ENCODE peak calls at places on chromosome 1, in five cellular contexts. S, H, Z, U and P are unnamed samples.
A peak's percentile ranks its signal among the peaks of the same experiment; 100 is the strongest.

GRCh38 chr1:161196521-161197451 is 2.1 kb downstream of the ADAMTS4 start:
- DNase-seq in S (no peak), H (peak; percentile 75), Z (peak; percentile 65), U (no peak), P (peak; percentile 78)

GRCh38 chr1:165476776-165477175 is 31.9 kb upstream of the RXRG start:
- DNase-seq in S (no peak), H (no peak), Z (no peak), U (no peak), P (no peak)

GRCh38 chr1:1136547-1137230 is 20.8 kb upstream of the C1orf159 start:
- DNase-seq in S (no peak), H (no peak), Z (no peak), U (no peak), P (no peak)

GRCh38 chr1:119779869-119780356 is 11.2 kb upstream of the HMGCS2 start:
- DNase-seq in S (no peak), H (peak; percentile 64), Z (no peak), U (no peak), P (no peak)

GRCh38 chr1:163747261-163747660 is 425.5 kb downstream of the NUF2 start:
- DNase-seq in S (no peak), H (no peak), Z (peak; percentile 13), U (peak; percentile 4), P (no peak)

GRCh38 chr1:17259233-17259873 is 10.5 kb downstream of the PADI3 start:
- DNase-seq in S (no peak), H (peak; percentile 63), Z (peak; percentile 18), U (no peak), P (peak; percentile 17)

GRCh38 chr1:3733603-3734591 is 18.4 kb upstream of the CCDC27 start:
- DNase-seq in S (no peak), H (no peak), Z (no peak), U (no peak), P (no peak)

GRCh38 chr1:167554028-167554779 is 642 bp upstream of the CREG1 start:
- DNase-seq in S (no peak), H (no peak), Z (no peak), U (no peak), P (no peak)

GRCh38 chr1:85605519-85606413 is 25.2 kb downstream of the CCN1 start:
- DNase-seq in S (no peak), H (no peak), Z (no peak), U (no peak), P (no peak)

GRCh38 chr1:171122299-171122698 is 31.6 kb downstream of the FMO3 start:
- DNase-seq in S (no peak), H (no peak), Z (no peak), U (no peak), P (no peak)

GRCh38 chr1:212589434-212589833 is 19.1 kb upstream of the ATF3 start:
- DNase-seq in S (no peak), H (no peak), Z (no peak), U (no peak), P (no peak)

GRCh38 chr1:211344335-211344664 is 17.7 kb downstream of the TRAF5 start:
- DNase-seq in S (no peak), H (peak; percentile 32), Z (peak; percentile 27), U (no peak), P (no peak)

GRCh38 chr1:21590116-21590905 is 78.8 kb downstream of the RAP1GAP start:
- DNase-seq in S (no peak), H (no peak), Z (no peak), U (no peak), P (no peak)

GRCh38 chr1:77281491-77282186 is at the start of gene AK5:
- DNase-seq in S (peak; percentile 62), H (peak; percentile 48), Z (peak; percentile 38), U (no peak), P (no peak)

GRCh38 chr1:177847843-177848242 is 122.0 kb downstream of the SEC16B start:
- DNase-seq in S (no peak), H (peak; percentile 91), Z (peak; percentile 87), U (peak; percentile 63), P (no peak)

GRCh38 chr1:20617157-20617487 is 16.1 kb upstream of the PINK1 start:
- DNase-seq in S (no peak), H (no peak), Z (no peak), U (no peak), P (no peak)

GRCh38 chr1:97632776-97633175 is 288.1 kb downstream of the DPYD start:
- DNase-seq in S (no peak), H (no peak), Z (peak; percentile 16), U (no peak), P (no peak)

GRCh38 chr1:177615251-177615650 is 354.6 kb downstream of the SEC16B start:
- DNase-seq in S (no peak), H (no peak), Z (no peak), U (no peak), P (no peak)

GRCh38 chr1:99808391-99809115 is 41.6 kb upstream of the AGL start:
- DNase-seq in S (no peak), H (peak; percentile 96), Z (peak; percentile 90), U (peak; percentile 86), P (peak; percentile 88)

GRCh38 chr1:206685256-206685748 is 597 bp downstream of the MAPKAPK2 start:
- DNase-seq in S (no peak), H (peak; percentile 53), Z (peak; percentile 34), U (no peak), P (no peak)

GRCh38 chr1:24484208-24484607 is 18.4 kb upstream of the RCAN3 start:
- DNase-seq in S (no peak), H (no peak), Z (no peak), U (no peak), P (no peak)

GRCh38 chr1:72341661-72342060 is 59.3 kb upstream of the NEGR1 start:
- DNase-seq in S (no peak), H (peak; percentile 11), Z (no peak), U (no peak), P (no peak)

GRCh38 chr1:202047977-202048376 is 37.6 kb downstream of the ELF3 start:
- DNase-seq in S (no peak), H (no peak), Z (no peak), U (no peak), P (no peak)

GRCh38 chr1:68217060-68217554 is 15.2 kb downstream of the WLS start:
- DNase-seq in S (no peak), H (no peak), Z (no peak), U (no peak), P (no peak)

GRCh38 chr1:205495237-205495823 is 9.1 kb upstream of the CDK18 start:
- DNase-seq in S (no peak), H (no peak), Z (no peak), U (no peak), P (no peak)

GRCh38 chr1:165854101-165854845 is 26.9 kb downstream of the UCK2 start:
- DNase-seq in S (no peak), H (peak; percentile 95), Z (peak; percentile 90), U (peak; percentile 98), P (no peak)

GRCh38 chr1:94142022-94142421 is 21.1 kb upstream of the ABCA4 start:
- DNase-seq in S (no peak), H (peak; percentile 63), Z (peak; percentile 76), U (no peak), P (no peak)

GRCh38 chr1:173249349-173249748 is 42.2 kb upstream of the TNFSF4 start:
- DNase-seq in S (no peak), H (no peak), Z (peak; percentile 45), U (no peak), P (no peak)

DNA sequence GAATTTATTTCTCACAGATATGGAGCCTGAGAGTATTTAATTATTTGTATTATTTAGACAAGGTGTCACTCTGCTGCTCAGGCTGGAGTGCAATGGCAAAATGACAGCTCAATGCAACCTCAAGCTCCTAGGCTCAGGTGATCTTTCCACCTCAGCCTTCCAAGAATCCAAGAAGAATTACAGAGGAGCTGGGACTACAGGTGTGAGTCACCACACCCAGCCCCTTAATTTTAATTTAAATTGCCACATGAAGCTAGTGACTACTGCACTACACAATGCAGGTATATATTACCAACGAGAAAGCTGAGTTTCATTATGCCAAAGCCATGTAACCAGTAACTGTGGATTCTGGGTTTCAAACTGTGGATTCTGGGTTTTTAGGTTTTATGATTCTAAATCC is 2.1 kb downstream of the KHDC4 start:
- DNase-seq in S (no peak), H (no peak), Z (no peak), U (no peak), P (no peak)
- H3K4me3 ChIP-seq in S (no peak overlapping the region), H (no peak overlapping the region), Z (no peak overlapping the region), U (peak overlapping the region; percentile 2), P (peak overlapping the region; percentile 97)

GRCh38 chr1:8189931-8190483 is 127.9 kb upstream of the SLC45A1 start:
- DNase-seq in S (no peak), H (peak; percentile 67), Z (peak; percentile 87), U (no peak), P (no peak)
- TF ChIP-seq CTCF in S (no peak), H (no peak), Z (no peak), U (no peak), P (no peak)

DNA sequence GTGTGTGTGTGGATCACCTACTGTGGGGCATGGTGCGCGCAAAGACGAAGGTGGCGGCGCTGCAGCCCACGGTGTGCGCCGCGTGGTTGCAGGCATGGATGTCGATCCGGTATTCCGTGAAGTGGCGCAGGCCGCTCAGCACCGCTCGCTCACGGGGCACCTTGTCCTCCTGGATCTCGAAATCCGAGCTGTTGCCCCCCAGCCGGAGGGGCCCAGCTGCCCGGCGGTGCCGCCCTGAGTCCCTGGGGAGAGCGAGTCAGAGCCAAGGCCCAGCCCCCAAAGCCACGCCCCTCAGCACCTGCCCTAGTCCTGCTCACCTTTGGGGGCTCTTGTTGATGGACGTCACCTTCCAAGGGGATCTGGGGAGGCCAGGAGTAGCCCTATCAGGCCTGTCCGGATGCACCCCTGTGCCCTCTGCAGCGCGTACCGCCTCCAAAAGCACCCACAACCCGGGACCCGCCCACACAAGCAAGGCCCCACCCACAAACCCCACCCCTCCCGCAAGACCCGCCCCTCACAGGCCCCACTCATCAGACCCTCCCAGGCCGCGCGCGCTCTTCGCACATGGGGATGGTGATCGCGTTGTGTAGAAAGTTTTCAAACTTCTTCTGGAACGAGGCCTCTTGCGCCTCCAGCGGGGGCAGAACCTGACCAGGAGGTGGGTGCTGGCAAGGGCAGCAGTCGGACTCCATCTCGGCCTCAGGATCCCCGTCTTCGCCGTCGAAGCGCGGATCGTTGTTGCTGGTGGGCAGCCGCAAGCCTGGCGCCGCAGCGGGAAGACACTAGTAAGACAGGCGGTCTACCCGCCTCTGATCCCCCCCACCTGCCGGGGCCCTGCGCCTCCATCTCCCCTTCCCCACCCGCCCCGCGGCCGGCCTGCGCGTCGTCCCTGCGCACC is 13.6 kb downstream of the INSRR start:
- DNase-seq in S (no peak), H (no peak), Z (no peak), U (no peak), P (no peak)
- H3K4me3 ChIP-seq in S (no peak overlapping the region), H (no peak overlapping the region), Z (no peak overlapping the region), U (no peak overlapping the region), P (no peak overlapping the region)

GRCh38 chr1:232953176-232953524 is 2.7 kb downstream of the NTPCR start:
- DNase-seq in S (no peak), H (no peak), Z (no peak), U (no peak), P (no peak)
- TF ChIP-seq CTCF in S (no peak), H (no peak), Z (no peak), U (no peak), P (no peak)